ENCODE peak calls at places on chromosomes 6 and 20, in six cellular contexts. Q is A549, F is K562, O is endothelial cell of umbilical vein, K is HepG2, W is GM12878. H is an unnamed sample.

GRCh38 chr6:43916924-43917877 is 147.2 kb downstream of the VEGFA start:
- DNase-seq in Q (no peak), F (no peak), O (no peak), K (peak; percentile 92), W (no peak), H (peak; percentile 82)

GRCh38 chr20:40844285-40844684 is 155.2 kb upstream of the MAFB start:
- DNase-seq in Q (no peak), F (no peak), O (no peak), K (no peak), W (no peak), H (no peak)

GRCh38 chr6:169988769-169989550 is 237.5 kb downstream of the ERMARD start:
- DNase-seq in Q (no peak), F (no peak), O (no peak), K (no peak), W (no peak), H (no peak)

GRCh38 chr6:41430875-41431274 is 95.5 kb downstream of the NCR2 start:
- DNase-seq in Q (no peak), F (no peak), O (no peak), K (no peak), W (no peak), H (peak; percentile 85)

GRCh38 chr6:150116195-150116800 is 26.5 kb upstream of the PPP1R14C start:
- DNase-seq in Q (no peak), F (no peak), O (no peak), K (no peak), W (no peak), H (no peak)

GRCh38 chr6:116316772-116317467 is 37.2 kb upstream of the TSPYL1 start:
- DNase-seq in Q (no peak), F (no peak), O (no peak), K (peak; percentile 24), W (no peak), H (no peak)

GRCh38 chr20:62183426-62184142 is 756 bp downstream of the MTG2 start:
- DNase-seq in Q (peak; percentile 25), F (peak; percentile 29), O (peak; percentile 31), K (no peak), W (no peak), H (no peak)

GRCh38 chr6:10449751-10450150 is 34.9 kb upstream of the TFAP2A start:
- DNase-seq in Q (no peak), F (no peak), O (no peak), K (no peak), W (no peak), H (peak; percentile 33)

GRCh38 chr6:84551797-84552196 is 212.6 kb downstream of the TBX18 start:
- DNase-seq in Q (no peak), F (no peak), O (no peak), K (no peak), W (no peak), H (no peak)

GRCh38 chr20:43529457-43530153 is 22.1 kb downstream of the L3MBTL1 start:
- DNase-seq in Q (no peak), F (no peak), O (no peak), K (no peak), W (no peak), H (no peak)

GRCh38 chr20:12171927-12172581 is 254.4 kb downstream of the BTBD3 start:
- DNase-seq in Q (no peak), F (no peak), O (no peak), K (no peak), W (no peak), H (peak; percentile 40)

GRCh38 chr20:50292324-50293243 is 102.0 kb downstream of the CEBPB start:
- DNase-seq in Q (peak; percentile 88), F (peak; percentile 97), O (peak; percentile 80), K (peak; percentile 97), W (no peak), H (peak; percentile 86)

GRCh38 chr6:151004415-151005024 is 139.0 kb downstream of the MTHFD1L start:
- DNase-seq in Q (peak; percentile 30), F (no peak), O (peak; percentile 100), K (peak; percentile 59), W (no peak), H (peak; percentile 82)

GRCh38 chr20:40993794-40994540 is 34.7 kb upstream of the TOP1 start:
- DNase-seq in Q (no peak), F (no peak), O (no peak), K (no peak), W (no peak), H (no peak)

GRCh38 chr6:44058617-44059358 is 68.5 kb downstream of the MRPL14 start:
- DNase-seq in Q (peak; percentile 85), F (peak; percentile 96), O (peak; percentile 95), K (peak; percentile 88), W (no peak), H (peak; percentile 98)

GRCh38 chr6:168828800-168829199 is 387.8 kb downstream of the SMOC2 start:
- DNase-seq in Q (no peak), F (no peak), O (no peak), K (no peak), W (no peak), H (no peak)

GRCh38 chr6:133613231-133613630 is 275.7 kb upstream of the TCF21 start:
- DNase-seq in Q (no peak), F (no peak), O (no peak), K (no peak), W (no peak), H (no peak)

GRCh38 chr6:54010340-54011276 is 100.6 kb upstream of the MLIP start:
- DNase-seq in Q (no peak), F (no peak), O (no peak), K (peak; percentile 55), W (no peak), H (no peak)

GRCh38 chr20:24786646-24787045 is 162.4 kb upstream of the CST7 start:
- DNase-seq in Q (no peak), F (no peak), O (no peak), K (no peak), W (no peak), H (no peak)

GRCh38 chr6:37242042-37242428 is 15.5 kb upstream of the TBC1D22B start:
- DNase-seq in Q (no peak), F (no peak), O (no peak), K (no peak), W (no peak), H (no peak)

GRCh38 chr6:132937466-132937906 is 123.1 kb downstream of the RPS12 start:
- DNase-seq in Q (peak; percentile 8), F (peak; percentile 18), O (peak; percentile 56), K (peak; percentile 62), W (no peak), H (peak; percentile 52)

GRCh38 chr20:26243731-26244130 is 547.1 kb upstream of the ZNF337 start:
- DNase-seq in Q (no peak), F (no peak), O (no peak), K (no peak), W (no peak), H (no peak)

DNA sequence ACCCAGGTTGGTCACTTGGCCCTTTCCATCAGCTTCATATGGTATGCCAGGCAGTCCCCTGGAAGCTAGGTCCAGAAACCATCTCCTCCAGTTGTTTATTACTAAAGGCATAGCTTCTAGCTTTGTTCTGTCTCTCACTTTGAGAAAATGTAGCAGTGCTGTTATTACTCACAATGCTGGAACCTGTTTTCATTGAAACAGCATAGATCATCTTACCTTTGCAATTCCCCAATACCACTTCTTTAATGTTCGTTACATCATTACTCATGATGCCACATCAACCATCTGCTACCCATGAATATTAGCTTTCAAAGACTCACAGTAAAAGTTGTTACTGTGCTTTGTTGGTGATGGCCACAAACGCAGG is 88.3 kb downstream of the ADAT2 start:
- DNase-seq in Q (no peak), F (no peak), O (no peak), K (no peak), W (no peak), H (no peak)
- H3K4me3 ChIP-seq in Q (no peak overlapping the region), F (no peak overlapping the region), O (no peak overlapping the region), K (no peak overlapping the region), W (no peak overlapping the region), H (no peak overlapping the region)

GRCh38 chr6:123715243-123715863 is 78.6 kb upstream of the TRDN start:
- DNase-seq in Q (no peak), F (peak; percentile 7), O (peak; percentile 55), K (peak; percentile 39), W (no peak), H (peak; percentile 54)
- TF ChIP-seq MYC in Q (no peak), F (no peak), O (no peak), K (no peak), W (no peak), H (no peak)

DNA sequence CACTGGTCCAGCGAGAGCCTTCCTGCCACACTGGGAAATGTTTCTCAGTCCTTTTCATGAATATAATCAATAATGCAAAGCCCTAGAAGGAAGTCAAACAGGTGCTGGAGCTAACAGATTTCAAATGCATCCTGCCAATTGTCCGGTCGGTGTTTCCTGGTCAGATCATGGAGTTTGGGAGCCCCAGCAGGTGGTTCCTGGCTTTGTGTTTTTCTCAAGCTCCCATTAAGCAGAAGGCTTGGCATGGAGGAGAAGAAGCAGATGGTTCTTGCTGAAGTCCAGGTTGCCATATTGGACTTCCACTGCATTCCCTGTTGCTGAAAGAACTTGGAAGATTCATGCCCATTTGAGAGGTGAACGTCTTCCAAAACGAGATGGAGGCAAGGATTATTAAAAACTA is 68.6 kb downstream of the GFOD1 start:
- DNase-seq in Q (no peak), F (no peak), O (peak; percentile 90), K (no peak), W (no peak), H (no peak)
- H3K4me3 ChIP-seq in Q (no peak overlapping the region), F (no peak overlapping the region), O (no peak overlapping the region), K (no peak overlapping the region), W (no peak overlapping the region), H (no peak overlapping the region)

DNA sequence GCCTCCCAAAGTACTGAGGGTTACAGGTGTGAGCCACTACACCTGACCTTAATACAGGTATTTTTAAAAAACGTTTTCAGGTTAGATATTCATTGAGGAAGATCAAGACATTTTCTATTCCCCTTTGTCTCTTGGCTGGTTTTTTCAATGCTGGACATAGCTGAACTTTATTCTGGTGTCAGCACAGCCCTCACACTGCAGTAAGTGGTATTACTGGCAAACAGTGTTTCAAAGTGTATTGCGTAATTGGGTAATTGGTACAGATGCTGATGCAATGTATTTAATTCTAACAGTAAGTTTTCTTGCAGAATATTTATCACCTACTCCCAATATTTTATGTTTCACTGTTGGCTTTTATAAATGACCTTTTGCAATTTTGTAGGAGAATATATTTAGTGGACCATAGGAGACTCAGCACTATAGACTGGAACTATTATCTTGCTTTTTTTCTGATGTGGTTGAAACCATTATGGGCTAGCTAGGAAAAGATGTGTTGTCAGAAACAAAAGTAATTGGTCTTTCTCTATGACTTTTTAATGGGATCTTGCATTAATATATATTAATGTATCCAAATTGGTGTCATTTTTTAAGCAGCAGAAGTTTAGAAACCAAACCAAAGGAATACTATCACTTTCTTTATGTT is 287.6 kb upstream of the SOX4 start:
- DNase-seq in Q (no peak), F (no peak), O (no peak), K (peak; percentile 70), W (no peak), H (peak; percentile 78)
- TF ChIP-seq MYC in Q (no peak), F (no peak), O (no peak), K (no peak), W (no peak), H (no peak)

GRCh38 chr6:2970753-2971419 is 481 bp downstream of the SERPINB6 start:
- DNase-seq in Q (peak; percentile 41), F (peak; percentile 85), O (peak; percentile 56), K (no peak), W (no peak), H (no peak)

GRCh38 chr6:2973656-2974055 is 2.3 kb upstream of the SERPINB6 start:
- DNase-seq in Q (no peak), F (peak; percentile 57), O (no peak), K (no peak), W (no peak), H (peak; percentile 91)

GRCh38 chr6:2969549-2969948 is 1.8 kb downstream of the SERPINB6 start:
- DNase-seq in Q (no peak), F (no peak), O (no peak), K (no peak), W (no peak), H (no peak)

GRCh38 chr6:2970034-2970685 is 1.2 kb downstream of the SERPINB6 start:
- DNase-seq in Q (no peak), F (peak; percentile 69), O (peak; percentile 44), K (no peak), W (no peak), H (no peak)

GRCh38 chr6:2971420-2972218 is at the start of gene SERPINB6:
- DNase-seq in Q (peak; percentile 27), F (peak; percentile 79), O (peak; percentile 76), K (peak; percentile 38), W (no peak), H (no peak)
- H3K4me3 ChIP-seq in Q (peak within 1 kb of the TSS; percentile 86), F (peak within 1 kb of the TSS; percentile 67), O (peak within 1 kb of the TSS; percentile 54), K (peak within 1 kb of the TSS; percentile 68), W (no peak within 1 kb of the TSS), H (no peak within 1 kb of the TSS)

H was measured in NB4.